ENCODE peak calls at places on chromosomes 3 and 15, in nine cellular contexts. One of them, this sample, is unnamed.

GRCh38 chr3:29279830-29280229 is 1.0 kb upstream of the RBMS3 start:
- DNase-seq in uterus: peak; percentile 16
- DNase-seq in SK-N-SH: peak; percentile 21
- DNase-seq in psoas muscle: peak; percentile 58
- DNase-seq in breast epithelium: no peak
- DNase-seq in MM.1S: no peak
- DNase-seq in GM23338: no peak
- DNase-seq in hepatocyte: no peak
- DNase-seq in astrocyte: peak; percentile 24
- DNase-seq in this sample: no peak

GRCh38 chr3:2810723-2811122 is 299.5 kb downstream of the IL5RA start:
- DNase-seq in uterus: no peak
- DNase-seq in SK-N-SH: no peak
- DNase-seq in psoas muscle: no peak
- DNase-seq in breast epithelium: no peak
- DNase-seq in MM.1S: no peak
- DNase-seq in GM23338: peak; percentile 45
- DNase-seq in hepatocyte: peak; percentile 44
- DNase-seq in astrocyte: no peak
- DNase-seq in this sample: peak; percentile 13

GRCh38 chr15:55106155-55106554 is 90.6 kb downstream of the RSL24D1 start:
- DNase-seq in uterus: no peak
- DNase-seq in SK-N-SH: no peak
- DNase-seq in psoas muscle: no peak
- DNase-seq in breast epithelium: no peak
- DNase-seq in MM.1S: no peak
- DNase-seq in GM23338: no peak
- DNase-seq in hepatocyte: no peak
- DNase-seq in astrocyte: no peak
- DNase-seq in this sample: no peak

GRCh38 chr3:146803746-146804145 is 198.6 kb upstream of the PLSCR5 start:
- DNase-seq in uterus: no peak
- DNase-seq in SK-N-SH: no peak
- DNase-seq in psoas muscle: no peak
- DNase-seq in breast epithelium: no peak
- DNase-seq in MM.1S: no peak
- DNase-seq in GM23338: peak; percentile 36
- DNase-seq in hepatocyte: no peak
- DNase-seq in astrocyte: peak; percentile 83
- DNase-seq in this sample: no peak

GRCh38 chr3:134372405-134373277 is 1.6 kb downstream of the AMOTL2 start:
- DNase-seq in uterus: no peak
- DNase-seq in SK-N-SH: no peak
- DNase-seq in psoas muscle: no peak
- DNase-seq in breast epithelium: no peak
- DNase-seq in MM.1S: no peak
- DNase-seq in GM23338: no peak
- DNase-seq in hepatocyte: no peak
- DNase-seq in astrocyte: no peak
- DNase-seq in this sample: no peak

GRCh38 chr3:7709383-7710082 is 792.1 kb upstream of the LMCD1 start:
- DNase-seq in uterus: no peak
- DNase-seq in SK-N-SH: no peak
- DNase-seq in psoas muscle: no peak
- DNase-seq in breast epithelium: no peak
- DNase-seq in MM.1S: no peak
- DNase-seq in GM23338: no peak
- DNase-seq in hepatocyte: no peak
- DNase-seq in astrocyte: peak; percentile 74
- DNase-seq in this sample: no peak

GRCh38 chr3:190378240-190378891 is 9.6 kb upstream of the CLDN16 start:
- DNase-seq in uterus: peak; percentile 42
- DNase-seq in SK-N-SH: no peak
- DNase-seq in psoas muscle: no peak
- DNase-seq in breast epithelium: no peak
- DNase-seq in MM.1S: no peak
- DNase-seq in GM23338: no peak
- DNase-seq in hepatocyte: no peak
- DNase-seq in astrocyte: peak; percentile 97
- DNase-seq in this sample: no peak

GRCh38 chr3:161559177-161559998 is 62.8 kb downstream of the OTOL1 start:
- DNase-seq in uterus: no peak
- DNase-seq in SK-N-SH: no peak
- DNase-seq in psoas muscle: no peak
- DNase-seq in breast epithelium: no peak
- DNase-seq in MM.1S: peak; percentile 70
- DNase-seq in GM23338: peak; percentile 73
- DNase-seq in hepatocyte: peak; percentile 70
- DNase-seq in astrocyte: peak; percentile 45
- DNase-seq in this sample: peak; percentile 23

GRCh38 chr3:71752911-71753715 is 542 bp upstream of the GPR27 start:
- DNase-seq in uterus: no peak
- DNase-seq in SK-N-SH: peak; percentile 80
- DNase-seq in psoas muscle: no peak
- DNase-seq in breast epithelium: no peak
- DNase-seq in MM.1S: no peak
- DNase-seq in GM23338: peak; percentile 50
- DNase-seq in hepatocyte: no peak
- DNase-seq in astrocyte: no peak
- DNase-seq in this sample: no peak

GRCh38 chr3:100588251-100588650 is 21.1 kb upstream of the ADGRG7 start:
- DNase-seq in uterus: no peak
- DNase-seq in SK-N-SH: no peak
- DNase-seq in psoas muscle: no peak
- DNase-seq in breast epithelium: no peak
- DNase-seq in MM.1S: no peak
- DNase-seq in GM23338: no peak
- DNase-seq in hepatocyte: no peak
- DNase-seq in astrocyte: no peak
- DNase-seq in this sample: no peak
- H3K27me3 ChIP-seq in uterus: no peaks in the 10 kb centered on the region
- H3K27me3 ChIP-seq in SK-N-SH: no peaks in the 10 kb centered on the region
- H3K27me3 ChIP-seq in psoas muscle: no peaks in the 10 kb centered on the region
- H3K27me3 ChIP-seq in breast epithelium: no peaks in the 10 kb centered on the region
- H3K27me3 ChIP-seq in MM.1S: no peaks in the 10 kb centered on the region
- H3K27me3 ChIP-seq in GM23338: no peaks in the 10 kb centered on the region
- H3K27me3 ChIP-seq in hepatocyte: no peaks in the 10 kb centered on the region
- H3K27me3 ChIP-seq in astrocyte: no peaks in the 10 kb centered on the region
- H3K27me3 ChIP-seq in this sample: no peaks in the 10 kb centered on the region

GRCh38 chr15:49343546-49343945 is 79.5 kb upstream of the FGF7 start:
- DNase-seq in uterus: no peak
- DNase-seq in SK-N-SH: no peak
- DNase-seq in psoas muscle: no peak
- DNase-seq in breast epithelium: no peak
- DNase-seq in MM.1S: no peak
- DNase-seq in GM23338: peak; percentile 14
- DNase-seq in hepatocyte: no peak
- DNase-seq in astrocyte: no peak
- DNase-seq in this sample: no peak
- TF ChIP-seq CTCF in uterus: no peak
- TF ChIP-seq CTCF in SK-N-SH: no peak
- TF ChIP-seq CTCF in psoas muscle: no peak
- TF ChIP-seq CTCF in breast epithelium: no peak
- TF ChIP-seq CTCF in MM.1S: no peak
- TF ChIP-seq CTCF in GM23338: no peak
- TF ChIP-seq CTCF in hepatocyte: no peak
- TF ChIP-seq CTCF in astrocyte: no peak
- TF ChIP-seq CTCF in this sample: no peak

DNA sequence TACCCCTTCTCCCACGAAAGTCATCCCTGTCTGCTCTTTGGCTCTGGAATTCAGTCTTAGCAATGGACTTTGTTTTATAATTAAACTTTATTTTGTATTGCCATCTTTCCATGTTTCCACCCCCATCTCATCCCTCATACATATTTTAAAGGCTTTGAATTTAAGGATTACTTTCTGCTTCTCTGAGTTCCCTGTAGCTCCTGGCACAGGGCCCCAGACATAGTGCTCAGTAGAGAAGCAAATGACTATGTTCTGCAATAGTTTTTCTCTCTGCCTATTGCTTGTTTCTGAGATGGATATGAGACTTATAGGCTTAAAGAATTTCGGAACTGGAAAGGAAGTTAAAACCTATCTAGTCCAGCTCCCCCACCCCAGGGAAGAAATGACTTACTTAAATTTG is 197.0 kb downstream of the LPP start:
- DNase-seq in uterus: no peak
- DNase-seq in SK-N-SH: no peak
- DNase-seq in psoas muscle: no peak
- DNase-seq in breast epithelium: no peak
- DNase-seq in MM.1S: no peak
- DNase-seq in GM23338: no peak
- DNase-seq in hepatocyte: no peak
- DNase-seq in astrocyte: no peak
- DNase-seq in this sample: no peak
- H3K4me1 ChIP-seq in uterus: no peaks in the 10 kb centered on the region
- H3K4me1 ChIP-seq in SK-N-SH: no peaks in the 10 kb centered on the region
- H3K4me1 ChIP-seq in psoas muscle: peaks cover 35% of the 10 kb centered on the region
- H3K4me1 ChIP-seq in breast epithelium: peaks cover 6% of the 10 kb centered on the region
- H3K4me1 ChIP-seq in MM.1S: no peaks in the 10 kb centered on the region
- H3K4me1 ChIP-seq in GM23338: peaks cover 8% of the 10 kb centered on the region
- H3K4me1 ChIP-seq in hepatocyte: peaks cover 28% of the 10 kb centered on the region
- H3K4me1 ChIP-seq in astrocyte: peaks cover 22% of the 10 kb centered on the region
- H3K4me1 ChIP-seq in this sample: peaks cover 38% of the 10 kb centered on the region

DNA sequence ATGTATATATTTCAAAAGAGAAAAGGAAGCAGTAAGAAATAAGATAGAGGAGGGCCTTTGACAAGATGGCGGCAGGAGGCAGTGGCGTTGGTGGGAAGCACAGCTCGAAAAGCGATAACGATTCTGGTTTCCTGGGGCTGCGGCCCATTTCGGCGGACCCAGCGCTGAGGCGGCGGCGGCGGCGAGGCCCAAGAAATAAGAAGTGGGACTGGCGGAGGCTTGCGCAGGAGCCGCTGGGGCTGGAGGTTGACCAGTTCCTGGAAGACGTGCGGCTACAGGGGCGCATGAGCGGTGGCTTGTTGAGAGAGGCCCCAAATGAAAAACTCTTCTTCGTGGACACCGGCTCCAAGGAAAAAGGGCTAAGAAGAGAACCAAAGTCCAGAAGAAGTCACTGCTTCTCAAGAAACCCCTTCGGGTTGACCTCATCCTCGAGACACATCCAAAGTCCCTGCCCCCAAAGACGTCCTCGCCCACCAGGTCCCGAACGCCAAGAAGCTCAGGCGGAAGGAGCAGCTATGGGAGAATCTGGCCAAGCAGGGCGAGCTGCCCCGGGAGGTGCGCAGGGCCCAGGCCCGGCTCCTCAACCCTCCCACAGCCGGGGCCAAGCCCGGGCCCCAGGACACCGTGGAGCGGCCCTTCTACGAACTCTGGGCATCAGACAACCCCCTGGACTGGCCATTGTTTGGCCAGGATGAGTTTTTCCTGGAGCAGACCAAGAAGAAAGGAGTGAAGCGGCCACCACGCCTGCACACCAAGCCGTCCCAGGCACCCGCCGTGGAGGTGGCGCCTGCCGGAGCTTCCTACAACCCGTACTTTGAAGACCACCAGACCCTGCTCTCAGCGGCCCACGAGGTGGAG is 624.3 kb downstream of the MCTP2 start:
- DNase-seq in uterus: no peak
- DNase-seq in SK-N-SH: no peak
- DNase-seq in psoas muscle: no peak
- DNase-seq in breast epithelium: no peak
- DNase-seq in MM.1S: no peak
- DNase-seq in GM23338: no peak
- DNase-seq in hepatocyte: no peak
- DNase-seq in astrocyte: no peak
- DNase-seq in this sample: no peak
- H3K27me3 ChIP-seq in uterus: no peaks in the 10 kb centered on the region
- H3K27me3 ChIP-seq in SK-N-SH: no peaks in the 10 kb centered on the region
- H3K27me3 ChIP-seq in psoas muscle: no peaks in the 10 kb centered on the region
- H3K27me3 ChIP-seq in breast epithelium: no peaks in the 10 kb centered on the region
- H3K27me3 ChIP-seq in MM.1S: no peaks in the 10 kb centered on the region
- H3K27me3 ChIP-seq in GM23338: no peaks in the 10 kb centered on the region
- H3K27me3 ChIP-seq in hepatocyte: no peaks in the 10 kb centered on the region
- H3K27me3 ChIP-seq in astrocyte: no peaks in the 10 kb centered on the region
- H3K27me3 ChIP-seq in this sample: no peaks in the 10 kb centered on the region

GRCh38 chr15:74857082-74857655 is 14.2 kb upstream of the ULK3 start:
- DNase-seq in uterus: no peak
- DNase-seq in SK-N-SH: peak; percentile 28
- DNase-seq in psoas muscle: no peak
- DNase-seq in breast epithelium: no peak
- DNase-seq in MM.1S: no peak
- DNase-seq in GM23338: no peak
- DNase-seq in hepatocyte: no peak
- DNase-seq in astrocyte: no peak
- DNase-seq in this sample: no peak
- TF ChIP-seq CTCF in uterus: no peak
- TF ChIP-seq CTCF in SK-N-SH: no peak
- TF ChIP-seq CTCF in psoas muscle: no peak
- TF ChIP-seq CTCF in breast epithelium: no peak
- TF ChIP-seq CTCF in MM.1S: no peak
- TF ChIP-seq CTCF in GM23338: no peak
- TF ChIP-seq CTCF in hepatocyte: no peak
- TF ChIP-seq CTCF in astrocyte: no peak
- TF ChIP-seq CTCF in this sample: no peak

DNA sequence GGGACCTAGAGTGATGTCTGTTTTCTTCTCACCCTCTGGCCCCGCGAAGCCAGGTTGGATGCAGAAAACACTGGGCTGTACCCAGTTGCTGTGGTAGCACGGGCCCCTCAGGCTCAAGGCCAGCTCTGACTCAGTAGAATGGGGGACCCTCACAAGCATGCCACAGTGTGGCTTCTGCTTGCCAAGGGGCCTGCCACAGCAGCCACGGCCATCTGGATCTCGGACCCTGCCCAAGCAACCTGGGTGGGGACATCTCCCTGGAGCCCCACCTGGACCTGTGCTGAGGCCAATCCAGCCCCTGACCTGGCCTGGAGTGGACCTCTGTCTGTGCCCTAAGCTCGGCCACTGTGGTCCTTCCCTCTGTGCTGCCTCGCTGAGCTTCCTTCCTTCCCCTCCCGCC is 59.0 kb downstream of the MGLL start:
- DNase-seq in uterus: no peak
- DNase-seq in SK-N-SH: no peak
- DNase-seq in psoas muscle: peak; percentile 43
- DNase-seq in breast epithelium: no peak
- DNase-seq in MM.1S: no peak
- DNase-seq in GM23338: no peak
- DNase-seq in hepatocyte: no peak
- DNase-seq in astrocyte: no peak
- DNase-seq in this sample: no peak
- H3K4me1 ChIP-seq in uterus: peaks cover 7% of the 10 kb centered on the region
- H3K4me1 ChIP-seq in SK-N-SH: peaks cover 2% of the 10 kb centered on the region
- H3K4me1 ChIP-seq in psoas muscle: peaks cover 47% of the 10 kb centered on the region
- H3K4me1 ChIP-seq in breast epithelium: no peaks in the 10 kb centered on the region
- H3K4me1 ChIP-seq in MM.1S: no peaks in the 10 kb centered on the region
- H3K4me1 ChIP-seq in GM23338: no peaks in the 10 kb centered on the region
- H3K4me1 ChIP-seq in hepatocyte: no peaks in the 10 kb centered on the region
- H3K4me1 ChIP-seq in astrocyte: peaks cover 33% of the 10 kb centered on the region
- H3K4me1 ChIP-seq in this sample: peaks cover 18% of the 10 kb centered on the region

GRCh38 chr3:120452816-120453215 is 2.0 kb upstream of the FSTL1 start:
- DNase-seq in uterus: no peak
- DNase-seq in SK-N-SH: no peak
- DNase-seq in psoas muscle: no peak
- DNase-seq in breast epithelium: no peak
- DNase-seq in MM.1S: no peak
- DNase-seq in GM23338: no peak
- DNase-seq in hepatocyte: no peak
- DNase-seq in astrocyte: no peak
- DNase-seq in this sample: no peak
- H3K27me3 ChIP-seq in uterus: no peaks in the 10 kb centered on the region
- H3K27me3 ChIP-seq in SK-N-SH: no peaks in the 10 kb centered on the region
- H3K27me3 ChIP-seq in psoas muscle: peaks cover 8% of the 10 kb centered on the region
- H3K27me3 ChIP-seq in breast epithelium: peaks cover 2% of the 10 kb centered on the region
- H3K27me3 ChIP-seq in MM.1S: no peaks in the 10 kb centered on the region
- H3K27me3 ChIP-seq in GM23338: peaks cover 8% of the 10 kb centered on the region
- H3K27me3 ChIP-seq in hepatocyte: no peaks in the 10 kb centered on the region
- H3K27me3 ChIP-seq in astrocyte: no peaks in the 10 kb centered on the region
- H3K27me3 ChIP-seq in this sample: no peaks in the 10 kb centered on the region

GRCh38 chr3:9915252-9916141 is 1.4 kb upstream of the IL17RC start:
- DNase-seq in uterus: peak; percentile 81
- DNase-seq in SK-N-SH: peak; percentile 81
- DNase-seq in psoas muscle: peak; percentile 85
- DNase-seq in breast epithelium: peak; percentile 67
- DNase-seq in MM.1S: peak; percentile 12
- DNase-seq in GM23338: peak; percentile 81
- DNase-seq in hepatocyte: peak; percentile 88
- DNase-seq in astrocyte: peak; percentile 41
- DNase-seq in this sample: peak; percentile 84
- TF ChIP-seq CTCF in uterus: peak; percentile 38
- TF ChIP-seq CTCF in SK-N-SH: no peak
- TF ChIP-seq CTCF in psoas muscle: peak; percentile 24
- TF ChIP-seq CTCF in breast epithelium: no peak
- TF ChIP-seq CTCF in MM.1S: no peak
- TF ChIP-seq CTCF in GM23338: peak; percentile 25
- TF ChIP-seq CTCF in hepatocyte: peak; percentile 46
- TF ChIP-seq CTCF in astrocyte: no peak
- TF ChIP-seq CTCF in this sample: peak; percentile 9